ENCODE peak calls at places on chromosomes 16 and 17, in five cellular contexts. B is activated T-cell treated with anti-CD3 and anti-CD28 coated beads, Interleukin-2, amount 50 U/mL, for 1 hour; T is hypothalamus; K is activated CD8-positive, alpha-beta T cell treated with anti-CD3 and anti-CD28 coated beads, Interleukin-2, amount 10 ng/mL, durations not matched to agents 7 days and 5 days; I is anterior cingulate cortex. J is an unnamed sample.

GRCh38 chr16:15644306-15644961 is 1.5 kb upstream of the MARF1 start:
- DNase-seq in T (no peak), B (no peak), I (no peak), K (no peak), J (no peak)

GRCh38 chr16:29743827-29744531 is 1.8 kb downstream of the C16orf54 start:
- DNase-seq in I (no peak), T (no peak), B (peak), K (peak), J (no peak)

GRCh38 chr17:63317166-63317845 is 128.8 kb downstream of the CYB561 start:
- DNase-seq in T (no peak), B (no peak), K (no peak), I (no peak), J (no peak)

GRCh38 chr17:75516619-75517276 is 420 bp downstream of the TSEN54 start:
- DNase-seq in T (peak), I (peak), K (peak), B (peak), J (no peak)

GRCh38 chr16:71230122-71230845 is at the start of gene HYDIN:
- DNase-seq in I (peak), K (peak), B (no peak), T (peak), J (peak)

GRCh38 chr16:56927471-56927870 is 4.5 kb upstream of the HERPUD1 start:
- DNase-seq in K (no peak), T (no peak), I (no peak), B (no peak), J (no peak)

GRCh38 chr16:87757841-87758426 is 7.9 kb downstream of the KLHDC4 start:
- DNase-seq in B (no peak), T (no peak), K (no peak), I (no peak), J (no peak)

GRCh38 chr17:39306028-39306427 is 80.3 kb upstream of the STAC2 start:
- DNase-seq in T (no peak), B (no peak), K (no peak), I (no peak), J (no peak)

GRCh38 chr17:27544350-27545131 is 86.4 kb upstream of the LGALS9 start:
- DNase-seq in K (peak), T (no peak), I (no peak), B (peak), J (no peak)

GRCh38 chr17:44557653-44558285 is 485 bp downstream of the FZD2 start:
- DNase-seq in I (no peak), B (peak), T (no peak), K (peak), J (no peak)

GRCh38 chr16:86367291-86368072 is 142.8 kb upstream of the FOXF1 start:
- DNase-seq in B (no peak), K (no peak), T (no peak), I (no peak), J (no peak)

GRCh38 chr17:19274893-19275292 is 37.7 kb downstream of the EPN2 start:
- DNase-seq in B (no peak), I (no peak), T (no peak), K (no peak), J (no peak)

GRCh38 chr16:15949210-15950166 is at the start of gene ABCC1:
- DNase-seq in K (peak), I (no peak), T (peak), B (peak), J (peak)

GRCh38 chr16:34078697-34079096 is 619.3 kb downstream of the TP53TG3F start:
- DNase-seq in T (no peak), I (no peak), B (no peak), K (no peak), J (no peak)

GRCh38 chr16:11783319-11784047 is 13.6 kb downstream of the ZC3H7A start:
- DNase-seq in B (peak), K (peak), I (no peak), T (no peak), J (no peak)

J was measured in NCI-H446.